ENCODE peak calls at places on chromosomes 7 and 10, in eight cellular contexts. R is amniotic stem cell; N is HuH-7.5; G is activated CD8-positive, alpha-beta memory T cell treated with anti-CD3 and anti-CD28 coated beads for 1 hour; S is MM.1S; J is adrenal gland; P is GOT3; E is RWPE1. T is an unnamed sample.

GRCh38 chr10:60283397-60283796 is 106.3 kb downstream of the ANK3 start:
- DNase-seq in S (no peak), J (no peak), P (no peak), N (no peak), E (no peak), R (no peak), G (no peak), T (no peak)

GRCh38 chr7:112452102-112452888 is 2.0 kb downstream of the IFRD1 start:
- DNase-seq in E (peak; percentile 35), P (no peak), N (no peak), R (no peak), S (peak; percentile 39), J (peak; percentile 51), G (no peak), T (no peak)

GRCh38 chr10:29950391-29950790 is 109.0 kb downstream of the JCAD start:
- DNase-seq in R (no peak), P (no peak), S (no peak), E (no peak), G (no peak), J (no peak), N (no peak), T (no peak)

GRCh38 chr10:99709480-99710229 is 22.3 kb downstream of the COX15 start:
- DNase-seq in E (no peak), R (peak; percentile 25), N (no peak), P (no peak), J (no peak), S (no peak), G (no peak), T (no peak)

GRCh38 chr7:147296986-147297385 is 1180.4 kb downstream of the CNTNAP2 start:
- DNase-seq in J (no peak), E (no peak), N (no peak), S (no peak), G (no peak), P (no peak), R (no peak), T (no peak)

GRCh38 chr10:49833162-49833561 is 71.0 kb upstream of the OGDHL start:
- DNase-seq in R (no peak), E (no peak), N (no peak), S (no peak), G (no peak), J (no peak), P (no peak), T (no peak)

GRCh38 chr7:22563621-22564241 is 63.7 kb upstream of the STEAP1B start:
- DNase-seq in G (no peak), E (no peak), S (no peak), R (no peak), P (no peak), N (no peak), J (no peak), T (no peak)

GRCh38 chr10:94496010-94496409 is 49.6 kb upstream of the HELLS start:
- DNase-seq in S (no peak), G (no peak), J (no peak), R (no peak), N (no peak), P (no peak), E (no peak), T (no peak)

GRCh38 chr10:71347587-71348395 is 28.7 kb downstream of the SLC29A3 start:
- DNase-seq in R (no peak), J (no peak), G (no peak), S (no peak), N (peak; percentile 36), P (no peak), E (no peak), T (no peak)

GRCh38 chr10:60282771-60283353 is 106.8 kb downstream of the ANK3 start:
- DNase-seq in S (no peak), P (no peak), E (peak; percentile 19), R (no peak), G (no peak), J (no peak), N (no peak), T (no peak)

GRCh38 chr7:130385600-130386066 is 5.3 kb downstream of the CPA1 start:
- DNase-seq in J (no peak), S (no peak), P (no peak), E (no peak), R (no peak), N (no peak), G (no peak), T (no peak)

GRCh38 chr10:101257121-101257890 is 28.0 kb upstream of the LBX1 start:
- DNase-seq in E (no peak), P (no peak), G (no peak), S (no peak), J (no peak), N (no peak), R (no peak), T (no peak)

GRCh38 chr7:69691327-69691726 is 93.1 kb downstream of the AUTS2 start:
- DNase-seq in E (no peak), N (no peak), S (no peak), R (no peak), P (no peak), G (no peak), J (no peak), T (no peak)

GRCh38 chr7:1391449-1391848 is 67.8 kb downstream of the MICALL2 start:
- DNase-seq in J (no peak), G (no peak), E (no peak), N (no peak), S (no peak), R (no peak), P (no peak), T (no peak)